ENCODE peak calls at places on chromosomes 7 and 10, in four cellular contexts. J is CD8-positive, alpha-beta T cell; Z is effector CD4-positive, alpha-beta T cell; S is Peyer's patch. W is an unnamed sample.

GRCh38 chr10:99619090-99619800 is 994 bp downstream of the SLC25A28 start:
- DNase-seq in J (no peak), Z (no peak), S (no peak), W (peak; percentile 39)

GRCh38 chr7:80078159-80078731 is 56.4 kb upstream of the GNAI1 start:
- DNase-seq in J (no peak), Z (no peak), S (no peak), W (no peak)

GRCh38 chr7:106313456-106313891 is 28.7 kb upstream of the NAMPT start:
- DNase-seq in J (no peak), Z (no peak), S (no peak), W (no peak)

GRCh38 chr7:3260425-3260762 is 40.7 kb upstream of the SDK1 start:
- DNase-seq in J (no peak), Z (no peak), S (no peak), W (no peak)

GRCh38 chr10:123464428-123465323 is 201.5 kb upstream of the GPR26 start:
- DNase-seq in J (no peak), Z (no peak), S (no peak), W (no peak)

GRCh38 chr7:104241135-104241534 is 33.3 kb upstream of the ORC5 start:
- DNase-seq in J (no peak), Z (no peak), S (no peak), W (no peak)

GRCh38 chr7:36245900-36246299 is 92.8 kb downstream of the EEPD1 start:
- DNase-seq in J (no peak), Z (no peak), S (no peak), W (no peak)

GRCh38 chr7:45885264-45885882 is 2.9 kb upstream of the IGFBP1 start:
- DNase-seq in J (no peak), Z (no peak), S (no peak), W (no peak)

GRCh38 chr7:36607741-36608140 is 116.6 kb downstream of the AOAH start:
- DNase-seq in J (no peak), Z (no peak), S (no peak), W (no peak)

GRCh38 chr10:103651783-103652476 is 158.4 kb downstream of the NEURL1 start:
- DNase-seq in J (no peak), Z (no peak), S (peak; percentile 68), W (no peak)

GRCh38 chr10:13347235-13348156 is 597 bp downstream of the SEPHS1 start:
- DNase-seq in J (peak; percentile 77), Z (peak; percentile 72), S (peak; percentile 89), W (no peak)

GRCh38 chr7:974820-975681 is at the start of gene COX19:
- DNase-seq in J (peak; percentile 90), Z (peak; percentile 82), S (peak; percentile 95), W (peak; percentile 42)

GRCh38 chr7:68770649-68771048 is 827.6 kb upstream of the AUTS2 start:
- DNase-seq in J (no peak), Z (no peak), S (no peak), W (no peak)

GRCh38 chr7:132022188-132022587 is 465.8 kb upstream of the PODXL start:
- DNase-seq in J (no peak), Z (no peak), S (no peak), W (no peak)

GRCh38 chr10:93600861-93601773 is at the start of gene RBP4:
- DNase-seq in J (no peak), Z (no peak), S (no peak), W (no peak)

GRCh38 chr10:95303535-95303934 is 12.7 kb upstream of the PDLIM1 start:
- DNase-seq in J (no peak), Z (no peak), S (no peak), W (no peak)

GRCh38 chr7:71925663-71926062 is 486.5 kb downstream of the CALN1 start:
- DNase-seq in J (no peak), Z (no peak), S (no peak), W (no peak)

W was measured in GM12878.